ENCODE peak calls at places on chromosomes 7 and 10, in four cellular contexts. O, Z, Q and E are unnamed samples.

GRCh38 chr10:3482200-3482993 is 302.6 kb downstream of the KLF6 start:
- DNase-seq in O (no peak), Z (peak), Q (no peak), E (peak)

GRCh38 chr7:157610671-157611295 is 274.0 kb downstream of the DNAJB6 start:
- DNase-seq in O (no peak), Z (no peak), Q (no peak), E (no peak)

GRCh38 chr10:3527869-3528268 is 257.1 kb downstream of the KLF6 start:
- DNase-seq in O (no peak), Z (no peak), Q (no peak), E (no peak)

GRCh38 chr7:134792968-134793367 is 13.5 kb downstream of the CALD1 start:
- DNase-seq in O (peak), Z (no peak), Q (no peak), E (peak)

GRCh38 chr7:1516586-1517251 is 12.5 kb upstream of the INTS1 start:
- DNase-seq in O (no peak), Z (no peak), Q (no peak), E (no peak)

GRCh38 chr10:45589868-45590267 is 82.7 kb downstream of the ZFAND4 start:
- DNase-seq in O (no peak), Z (no peak), Q (no peak), E (no peak)

GRCh38 chr10:78865931-78866717 is 202.6 kb upstream of the ZMIZ1 start:
- DNase-seq in O (no peak), Z (no peak), Q (no peak), E (no peak)

GRCh38 chr10:84342584-84342983 is 14.2 kb downstream of the CCSER2 start:
- DNase-seq in O (no peak), Z (no peak), Q (no peak), E (no peak)

GRCh38 chr7:42053834-42054233 is 183.2 kb downstream of the GLI3 start:
- DNase-seq in O (no peak), Z (no peak), Q (no peak), E (no peak)

GRCh38 chr10:111936143-111936542 is 247.4 kb downstream of the GPAM start:
- DNase-seq in O (no peak), Z (no peak), Q (no peak), E (no peak)

GRCh38 chr7:27965650-27966049 is 214.9 kb downstream of the JAZF1 start:
- DNase-seq in O (no peak), Z (no peak), Q (no peak), E (no peak)

GRCh38 chr7:716212-716611 is 10.3 kb upstream of the DNAAF5 start:
- DNase-seq in O (no peak), Z (no peak), Q (no peak), E (no peak)

GRCh38 chr7:23925088-23925487 is 215.1 kb downstream of the STK31 start:
- DNase-seq in O (no peak), Z (no peak), Q (no peak), E (no peak)

GRCh38 chr10:73892314-73893080 is 18.1 kb upstream of the CAMK2G start:
- DNase-seq in O (no peak), Z (no peak), Q (no peak), E (no peak)

GRCh38 chr7:55533050-55533728 is 39.1 kb downstream of the VOPP1 start:
- DNase-seq in O (no peak), Z (peak), Q (no peak), E (no peak)

GRCh38 chr10:73577788-73578187 is 13.4 kb downstream of the USP54 start:
- DNase-seq in O (peak), Z (no peak), Q (no peak), E (peak)

GRCh38 chr7:130141161-130141857 is 63.9 kb downstream of the TMEM209 start:
- DNase-seq in O (peak), Z (no peak), Q (no peak), E (peak)

GRCh38 chr10:130048081-130048480 is 62.5 kb downstream of the C10orf143 start:
- DNase-seq in O (no peak), Z (no peak), Q (no peak), E (no peak)

GRCh38 chr7:131493081-131493480 is 63.3 kb downstream of the PODXL start:
- DNase-seq in O (no peak), Z (no peak), Q (no peak), E (no peak)

GRCh38 chr7:124459101-124460052 is 306.2 kb downstream of the GPR37 start:
- DNase-seq in O (no peak), Z (no peak), Q (no peak), E (no peak)

GRCh38 chr10:43926875-43927406 is 278.3 kb upstream of the ZNF32 start:
- DNase-seq in O (no peak), Z (no peak), Q (no peak), E (no peak)

GRCh38 chr7:28406192-28406591 is 6.1 kb upstream of the CREB5 start:
- DNase-seq in O (no peak), Z (no peak), Q (no peak), E (no peak)

GRCh38 chr10:50809596-50809995 is 69.9 kb downstream of the ASAH2B start:
- DNase-seq in O (no peak), Z (no peak), Q (no peak), E (no peak)

GRCh38 chr10:68561804-68562649 is 1.9 kb downstream of the TET1 start:
- DNase-seq in O (no peak), Z (no peak), Q (no peak), E (no peak)

GRCh38 chr7:149248777-149249176 is 9.3 kb downstream of the ZNF212 start:
- DNase-seq in O (no peak), Z (no peak), Q (no peak), E (no peak)

GRCh38 chr7:99030951-99031350 is 113.0 kb downstream of the SMURF1 start:
- DNase-seq in O (no peak), Z (no peak), Q (no peak), E (no peak)

GRCh38 chr7:151890355-151891004 is 13.6 kb upstream of the PRKAG2 start:
- DNase-seq in O (no peak), Z (no peak), Q (no peak), E (no peak)

GRCh38 chr7:65912220-65912619 is 39.3 kb downstream of the VKORC1L1 start:
- DNase-seq in O (no peak), Z (no peak), Q (no peak), E (no peak)

GRCh38 chr10:49359349-49360231 is 36.3 kb downstream of the DRGX start:
- DNase-seq in O (peak), Z (no peak), Q (no peak), E (no peak)

GRCh38 chr10:6418167-6418566 is 161.9 kb downstream of the PRKCQ start:
- DNase-seq in O (no peak), Z (no peak), Q (no peak), E (no peak)
- H3K27ac ChIP-seq in O (no peak), Z (no peak), Q (no peak), E (no peak)

DNA sequence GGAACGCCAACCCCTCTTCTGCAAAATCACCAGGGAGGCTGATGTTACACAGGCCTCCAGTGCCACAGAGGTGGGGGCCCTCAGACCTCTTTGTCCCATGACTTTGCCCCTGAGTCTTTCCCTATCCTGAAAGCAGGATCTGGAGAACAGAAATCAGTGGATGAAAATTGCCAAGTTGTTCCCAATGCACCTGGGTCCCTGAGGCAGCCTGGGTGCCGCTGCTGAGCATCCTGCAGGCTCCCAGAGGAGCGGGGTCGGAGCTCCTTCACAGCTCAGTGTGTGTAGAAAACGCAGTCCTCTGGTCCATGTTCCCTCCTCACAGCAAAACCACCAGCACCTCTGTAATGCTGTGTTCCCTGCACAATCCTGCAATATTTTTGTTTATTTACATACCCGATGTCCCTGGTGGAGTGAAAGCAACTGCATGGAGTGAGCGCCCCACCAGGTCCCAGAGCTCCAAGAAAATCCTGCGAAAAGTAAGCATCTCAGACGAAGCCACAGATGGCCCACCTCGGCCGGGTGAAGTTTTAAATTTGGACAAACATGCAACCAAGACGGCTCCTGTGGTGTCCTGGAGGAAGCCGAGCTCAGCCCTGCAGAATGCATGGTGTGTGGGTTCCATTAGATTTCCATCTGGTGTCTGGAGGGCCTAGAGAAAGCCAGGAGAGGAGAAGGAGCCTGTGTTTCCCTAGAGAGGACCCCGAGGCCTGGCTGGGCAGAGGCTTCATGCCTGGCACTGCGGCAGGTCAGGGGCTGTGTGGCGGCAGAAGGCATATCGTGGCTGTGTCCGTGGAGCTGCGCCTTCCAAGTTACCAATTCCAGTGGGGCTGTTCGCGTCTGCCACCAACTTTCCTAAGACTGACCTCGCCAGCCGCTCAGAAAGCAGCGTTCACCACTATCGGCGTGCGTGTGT is 235.2 kb downstream of the WDR37 start:
- DNase-seq in O (no peak), Z (no peak), Q (no peak), E (no peak)
- H3K27ac ChIP-seq in O (no peak), Z (no peak), Q (no peak), E (no peak)

DNA sequence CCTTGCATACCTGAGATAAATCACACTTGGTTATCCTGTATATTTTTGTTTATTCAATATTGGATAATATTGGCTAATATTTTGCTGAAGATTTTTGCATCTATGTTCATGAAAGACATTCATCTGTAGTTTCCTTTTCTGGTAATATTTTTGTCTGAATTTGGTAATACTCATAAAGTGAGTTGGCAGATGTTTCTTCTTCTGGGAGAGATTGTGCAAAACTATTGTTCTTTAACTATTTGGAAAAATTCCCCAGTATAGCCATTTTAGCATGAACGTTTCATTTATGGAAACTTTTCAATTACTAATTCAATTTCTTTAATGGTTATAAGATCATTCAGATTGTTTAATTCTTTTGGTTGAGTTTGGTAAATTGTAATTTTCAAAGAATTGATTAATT is 560.8 kb upstream of the FZD8 start:
- DNase-seq in O (no peak), Z (no peak), Q (no peak), E (no peak)
- H3K27ac ChIP-seq in O (no peak), Z (no peak), Q (no peak), E (no peak)

GRCh38 chr10:116744849-116745248 is 2.5 kb upstream of the HSPA12A start:
- DNase-seq in O (no peak), Z (no peak), Q (no peak), E (no peak)

GRCh38 chr10:116741391-116742351 is 695 bp downstream of the HSPA12A start:
- DNase-seq in O (peak), Z (no peak), Q (no peak), E (no peak)

GRCh38 chr10:116742367-116743265 is at the start of gene HSPA12A:
- DNase-seq in O (peak), Z (no peak), Q (no peak), E (peak)

GRCh38 chr10:116744163-116744788 is 1.9 kb upstream of the HSPA12A start:
- DNase-seq in O (no peak), Z (no peak), Q (no peak), E (no peak)

DNA sequence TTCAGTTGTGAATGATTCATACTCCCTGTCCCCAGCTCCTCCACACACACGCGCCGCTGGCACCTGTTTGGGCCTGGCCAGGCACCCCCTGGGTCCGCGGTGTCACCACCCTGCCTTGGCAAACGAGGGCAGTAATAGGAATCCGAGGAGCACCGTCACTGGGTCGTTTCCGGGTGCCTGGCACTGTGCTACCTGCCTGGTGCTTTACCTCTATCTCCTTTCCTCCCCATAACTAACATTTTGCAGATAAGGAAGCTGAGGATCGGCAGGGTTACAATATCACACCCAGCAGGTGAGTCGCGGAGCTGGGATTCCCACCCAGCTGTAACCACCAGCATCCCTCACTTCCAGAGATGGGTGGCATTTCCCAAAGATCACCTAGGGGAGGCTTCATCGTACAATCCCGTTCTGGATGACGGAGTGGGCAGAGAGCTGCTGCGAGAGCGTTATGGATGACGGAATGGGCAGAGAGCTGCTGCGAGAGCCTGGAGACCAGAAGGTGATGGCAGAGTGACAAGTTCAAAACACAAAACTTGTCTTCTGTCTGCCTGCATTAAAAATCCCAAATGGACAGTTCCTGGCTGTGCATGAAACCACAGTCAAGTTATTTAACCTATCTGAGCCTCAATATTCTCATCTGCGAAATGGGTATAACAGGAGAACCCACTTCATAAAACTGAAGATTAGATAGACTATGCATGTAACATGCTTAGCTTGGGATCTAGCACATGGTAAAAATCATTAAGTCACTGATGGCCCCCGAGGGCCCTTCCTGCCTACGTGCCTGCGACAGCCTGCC is 1.1 kb upstream of the HSPA12A start:
- DNase-seq in O (no peak), Z (no peak), Q (no peak), E (no peak)
- H3K27ac ChIP-seq in O (peak), Z (no peak), Q (no peak), E (peak)